ENCODE peak calls at places on chromosome 5, in seven cellular contexts. D is tibial artery; T is immature natural killer cell; Q is stimulated activated CD4-positive, alpha-beta T cell treated with anti-CD3 and anti-CD28 coated beads, Interleukin-12 subunit alpha, Interleukin-12 subunit beta, amount 100 ng/mL, for 4 hours; Z is cardiac muscle cell; C is aorta; K is astrocyte of the spinal cord. Y is an unnamed sample.

GRCh38 chr5:135040331-135041144 is 6.5 kb upstream of the PITX1 start:
- DNase-seq in Z (peak), D (no peak), T (no peak), C (peak), K (no peak), Q (no peak), Y (no peak)

GRCh38 chr5:123610209-123610608 is 98.2 kb downstream of the CSNK1G3 start:
- DNase-seq in K (peak), Z (no peak), D (no peak), T (no peak), Q (no peak), C (no peak), Y (peak)

GRCh38 chr5:157400741-157401140 is 59.3 kb upstream of the NIPAL4 start:
- DNase-seq in C (no peak), Z (no peak), Q (no peak), K (peak), D (no peak), T (no peak), Y (no peak)

GRCh38 chr5:179406031-179406681 is 60.9 kb upstream of the ADAMTS2 start:
- DNase-seq in Q (no peak), T (no peak), C (no peak), D (no peak), K (no peak), Z (peak), Y (no peak)

GRCh38 chr5:172543484-172544298 is 89.4 kb upstream of the SH3PXD2B start:
- DNase-seq in Q (no peak), C (peak), K (no peak), Z (no peak), D (no peak), T (no peak), Y (no peak)

GRCh38 chr5:96172436-96172835 is 210.8 kb upstream of the ELL2 start:
- DNase-seq in C (no peak), Q (no peak), K (peak), T (no peak), D (no peak), Z (no peak), Y (no peak)

GRCh38 chr5:144421411-144421810 is 250.7 kb downstream of the KCTD16 start:
- DNase-seq in D (no peak), C (no peak), T (no peak), K (peak), Q (no peak), Z (peak), Y (no peak)

GRCh38 chr5:138455191-138455930 is 9.9 kb upstream of the EGR1 start:
- DNase-seq in Q (no peak), T (no peak), K (no peak), C (no peak), D (no peak), Z (no peak), Y (no peak)

GRCh38 chr5:58064799-58065198 is 395.1 kb downstream of the PLK2 start:
- DNase-seq in Q (no peak), K (peak), Z (no peak), T (no peak), D (no peak), C (no peak), Y (no peak)

GRCh38 chr5:141898448-141899094 is 20.4 kb upstream of the PCDH1 start:
- DNase-seq in K (no peak), C (no peak), Z (no peak), T (no peak), Q (no peak), D (no peak), Y (no peak)

GRCh38 chr5:139494256-139494655 is 11.7 kb upstream of the STING1 start:
- DNase-seq in T (no peak), C (no peak), D (no peak), K (no peak), Z (no peak), Q (no peak), Y (no peak)

GRCh38 chr5:39080597-39081204 is 6.5 kb upstream of the RICTOR start:
- DNase-seq in Z (peak), D (peak), C (no peak), T (peak), K (peak), Q (no peak), Y (peak)

GRCh38 chr5:16536246-16536645 is 70.6 kb upstream of the ZNF622 start:
- DNase-seq in K (no peak), Q (no peak), C (no peak), Z (no peak), T (no peak), D (no peak), Y (no peak)

GRCh38 chr5:135065306-135066265 is 31.6 kb upstream of the PITX1 start:
- DNase-seq in Z (no peak), K (no peak), C (peak), D (no peak), T (no peak), Q (no peak), Y (no peak)

GRCh38 chr5:75202935-75203334 is 33.7 kb downstream of the ANKRD31 start:
- DNase-seq in K (no peak), C (no peak), D (no peak), Q (no peak), T (no peak), Z (no peak), Y (peak)

GRCh38 chr5:415928-416635 is 26.9 kb upstream of the EXOC3 start:
- DNase-seq in T (no peak), C (peak), D (peak), K (no peak), Z (no peak), Q (no peak), Y (no peak)

GRCh38 chr5:132428811-132429440 is 59.4 kb downstream of the SLC22A5 start:
- DNase-seq in Q (no peak), C (no peak), K (peak), Z (no peak), T (no peak), D (no peak), Y (no peak)

GRCh38 chr5:3058930-3059329 is 307.5 kb upstream of the IRX2 start:
- DNase-seq in D (no peak), Q (no peak), K (no peak), C (no peak), T (no peak), Z (no peak), Y (no peak)

GRCh38 chr5:96292582-96293247 is 140.3 kb downstream of the PCSK1 start:
- DNase-seq in T (no peak), D (peak), C (no peak), K (no peak), Q (no peak), Z (no peak), Y (no peak)

GRCh38 chr5:37810311-37810710 is 29.5 kb downstream of the GDNF start:
- DNase-seq in T (no peak), Q (no peak), K (no peak), C (no peak), D (no peak), Z (no peak), Y (no peak)

GRCh38 chr5:36569456-36569855 is 37.0 kb upstream of the SLC1A3 start:
- DNase-seq in C (no peak), D (peak), Q (no peak), T (no peak), Z (no peak), K (peak), Y (no peak)

GRCh38 chr5:82023530-82024095 is 51.8 kb downstream of the ATG10 start:
- DNase-seq in K (no peak), Z (no peak), Q (no peak), T (no peak), C (no peak), D (no peak), Y (no peak)

GRCh38 chr5:132686193-132686592 is 12.4 kb downstream of the IL4 start:
- DNase-seq in C (no peak), K (no peak), Q (no peak), Z (no peak), D (no peak), T (no peak), Y (no peak)

GRCh38 chr5:154196955-154197652 is 6.6 kb downstream of the GALNT10 start:
- DNase-seq in D (no peak), C (no peak), Q (no peak), Z (peak), K (peak), T (no peak), Y (peak)

GRCh38 chr5:155150012-155150411 is 136.5 kb downstream of the KIF4B start:
- DNase-seq in T (no peak), K (no peak), Q (no peak), C (no peak), D (no peak), Z (no peak), Y (peak)

GRCh38 chr5:94057655-94058054 is 316.3 kb upstream of the POU5F2 start:
- DNase-seq in D (no peak), T (no peak), Z (no peak), K (peak), C (no peak), Q (no peak), Y (no peak)